ENCODE peak calls at places on chromosome 11, in eight cellular contexts. M is Peyer's patch; U is stimulated activated CD4-positive, alpha-beta T cell treated with anti-CD3 and anti-CD28 coated beads, Interleukin-2, amount 100 ng/mL, for 48 hours; R is ovary; B is activated T-cell treated with anti-CD3 and anti-CD28 coated beads for 4 hours; G is upper lobe of left lung; P is substantia nigra; Q is iPS-NIHi11. W is an unnamed sample.

GRCh38 chr11:124301482-124301881 is 12.3 kb downstream of the OR8D1 start:
- DNase-seq in B (no peak), R (no peak), U (no peak), M (no peak), G (no peak), P (no peak), Q (no peak), W (no peak)

GRCh38 chr11:123188508-123189165 is 6.4 kb downstream of the CLMP start:
- DNase-seq in Q (no peak), G (no peak), B (no peak), R (no peak), U (no peak), M (no peak), P (peak), W (no peak)

GRCh38 chr11:17513853-17514252 is 30.4 kb downstream of the USH1C start:
- DNase-seq in M (no peak), B (no peak), U (no peak), R (no peak), G (no peak), Q (no peak), P (no peak), W (no peak)

GRCh38 chr11:1879941-1880720 is 11.6 kb downstream of the PRR33 start:
- DNase-seq in M (peak), U (no peak), G (peak), B (no peak), P (no peak), Q (peak), R (peak), W (no peak)

GRCh38 chr11:32888805-32889204 is 3.8 kb upstream of the QSER1 start:
- DNase-seq in B (no peak), P (no peak), G (no peak), R (no peak), M (no peak), Q (no peak), U (no peak), W (no peak)

GRCh38 chr11:128707671-128708070 is 13.8 kb downstream of the FLI1 start:
- DNase-seq in M (no peak), P (no peak), R (no peak), Q (no peak), B (no peak), U (no peak), G (no peak), W (no peak)

GRCh38 chr11:77467233-77467632 is 6.7 kb downstream of the PAK1 start:
- DNase-seq in B (no peak), Q (no peak), U (no peak), M (no peak), P (no peak), G (no peak), R (no peak), W (no peak)

GRCh38 chr11:45848654-45849081 is 1.4 kb downstream of the CRY2 start:
- DNase-seq in R (no peak), P (no peak), B (no peak), M (no peak), Q (no peak), U (no peak), G (no peak), W (no peak)